ENCODE peak calls at places on chromosomes 12 and 14, in six cellular contexts. V is neuronal stem cell, W is H9, H is IMR-90, Z is H1, T is mesenchymal stem cell. J is an unnamed sample.

GRCh38 chr12:39505025-39505424 is 62.1 kb upstream of the KIF21A start:
- DNase-seq in H (no peak), W (no peak), T (no peak), Z (no peak), V (no peak), J (peak; percentile 59)

GRCh38 chr14:55131782-55132181 is 2.7 kb downstream of the LGALS3 start:
- DNase-seq in H (peak; percentile 22), W (no peak), V (no peak), Z (no peak), T (no peak), J (no peak)

GRCh38 chr12:25496098-25496587 is 56.9 kb downstream of the LMNTD1 start:
- DNase-seq in W (no peak), H (peak; percentile 38), Z (no peak), V (no peak), T (peak; percentile 12), J (no peak)

GRCh38 chr12:569803-570236 is 93.4 kb downstream of the NINJ2 start:
- DNase-seq in H (peak; percentile 70), V (peak; percentile 87), T (peak; percentile 85), W (peak; percentile 88), Z (peak; percentile 95), J (peak; percentile 77)

GRCh38 chr12:81303935-81304334 is 226.1 kb downstream of the ACSS3 start:
- DNase-seq in T (no peak), Z (no peak), H (no peak), W (no peak), V (no peak), J (no peak)

GRCh38 chr12:8887285-8887715 is 27.0 kb upstream of the PHC1 start:
- DNase-seq in Z (no peak), H (peak; percentile 25), W (no peak), T (no peak), V (no peak), J (no peak)

GRCh38 chr14:42023452-42023851 is 416.8 kb downstream of the LRFN5 start:
- DNase-seq in W (no peak), Z (no peak), T (peak; percentile 35), H (no peak), V (no peak), J (no peak)

GRCh38 chr12:24752763-24753462 is 196.0 kb downstream of the BCAT1 start:
- DNase-seq in T (no peak), W (no peak), V (no peak), H (no peak), Z (no peak), J (no peak)

GRCh38 chr12:25819713-25820112 is 138.8 kb upstream of the RASSF8 start:
- DNase-seq in Z (no peak), W (no peak), H (no peak), T (no peak), V (no peak), J (no peak)

GRCh38 chr12:52062167-52063080 is 7.4 kb upstream of the ATG101 start:
- DNase-seq in W (no peak), T (peak; percentile 24), H (no peak), V (no peak), Z (no peak), J (no peak)

GRCh38 chr12:64180951-64181350 is 41.1 kb downstream of the KICS2 start:
- DNase-seq in H (peak; percentile 76), V (no peak), Z (no peak), W (no peak), T (peak; percentile 73), J (no peak)

GRCh38 chr12:131340616-131341210 is 370.2 kb upstream of the SFSWAP start:
- DNase-seq in T (no peak), Z (peak; percentile 46), H (no peak), V (no peak), W (peak; percentile 55), J (no peak)

GRCh38 chr12:117807946-117808345 is 160.8 kb downstream of the KSR2 start:
- DNase-seq in Z (no peak), H (no peak), V (no peak), W (no peak), T (no peak), J (no peak)

GRCh38 chr12:34392741-34393085 is 370.4 kb downstream of the ALG10 start:
- DNase-seq in Z (no peak), H (no peak), W (peak; percentile 15), T (no peak), V (no peak), J (no peak)

GRCh38 chr14:98946995-98947394 is 325.0 kb downstream of the BCL11B start:
- DNase-seq in H (no peak), Z (no peak), V (no peak), T (no peak), W (no peak), J (peak; percentile 27)

GRCh38 chr12:64461634-64462414 is 9.9 kb downstream of the TBK1 start:
- DNase-seq in Z (no peak), W (no peak), T (peak; percentile 85), V (no peak), H (peak; percentile 78), J (no peak)

GRCh38 chr14:100536721-100537700 is 50.2 kb downstream of the BEGAIN start:
- DNase-seq in Z (peak; percentile 45), W (peak; percentile 26), V (no peak), T (no peak), H (no peak), J (no peak)

GRCh38 chr12:116594325-116595038 is 35.3 kb downstream of the MAP1LC3B2 start:
- DNase-seq in Z (no peak), V (no peak), H (no peak), T (no peak), W (no peak), J (no peak)

GRCh38 chr14:85607571-85608219 is 77.8 kb downstream of the FLRT2 start:
- DNase-seq in V (no peak), Z (no peak), H (peak; percentile 97), T (peak; percentile 98), W (no peak), J (no peak)

GRCh38 chr14:23042162-23042965 is at the start of gene PSMB11:
- DNase-seq in T (no peak), V (no peak), Z (no peak), H (no peak), W (no peak), J (no peak)

GRCh38 chr14:103136388-103137271 is 13.4 kb downstream of the TNFAIP2 start:
- DNase-seq in H (peak; percentile 73), Z (no peak), W (peak; percentile 85), V (no peak), T (peak; percentile 77), J (peak; percentile 84)

GRCh38 chr12:6961695-6962284 is 8.7 kb downstream of the PHB2 start:
- DNase-seq in Z (peak; percentile 79), T (peak; percentile 91), W (peak; percentile 92), H (peak; percentile 77), V (peak; percentile 72), J (peak; percentile 97)

GRCh38 chr14:100298551-100299237 is 7.5 kb downstream of the SLC25A29 start:
- DNase-seq in H (no peak), Z (no peak), V (no peak), W (no peak), T (no peak), J (no peak)

GRCh38 chr14:54882521-54882920 is 20.1 kb downstream of the GCH1 start:
- DNase-seq in Z (no peak), W (no peak), H (no peak), T (no peak), V (no peak), J (no peak)

GRCh38 chr14:72559227-72559626 is 334.7 kb downstream of the DPF3 start:
- DNase-seq in T (no peak), Z (no peak), W (no peak), H (no peak), V (no peak), J (peak; percentile 30)

GRCh38 chr12:76020731-76021672 is 10.6 kb downstream of the PHLDA1 start:
- DNase-seq in W (no peak), V (no peak), T (peak; percentile 99), Z (no peak), H (peak; percentile 99), J (peak; percentile 54)

DNA sequence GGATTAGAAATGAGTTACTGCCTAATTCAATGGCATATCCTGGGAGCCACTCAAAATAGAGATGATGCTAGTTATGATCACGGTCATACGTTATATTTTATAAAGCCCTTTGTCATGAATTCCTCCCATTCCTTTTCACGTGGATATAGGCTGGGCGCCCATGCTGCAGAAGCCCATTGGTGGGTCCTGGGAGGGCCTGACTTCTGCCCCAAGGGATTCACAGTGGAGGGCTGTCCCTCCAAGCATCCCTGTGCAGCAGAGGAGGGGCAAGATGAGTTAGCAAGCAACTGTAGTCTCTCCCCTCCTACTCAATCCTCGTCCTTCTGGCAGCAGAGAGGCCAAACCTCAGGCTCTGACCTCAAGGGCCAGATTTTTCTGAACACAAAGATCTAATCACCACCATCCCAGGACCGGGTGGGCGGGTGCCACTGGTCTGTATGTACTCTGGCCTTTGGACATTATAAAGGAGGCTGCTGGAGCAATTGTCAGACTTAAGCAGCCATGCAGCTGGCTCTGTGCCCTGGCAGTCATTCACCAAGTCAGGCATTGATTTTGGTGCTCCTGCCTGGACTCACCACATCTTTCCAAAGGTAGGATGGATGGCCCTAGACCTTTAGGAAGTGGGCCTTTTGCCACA is 8.5 kb downstream of the GLTP start:
- DNase-seq in W (no peak), V (no peak), Z (no peak), T (no peak), H (peak; percentile 23), J (no peak)
- H3K18ac ChIP-seq in W (no peak overlapping the region), V (no peak overlapping the region), Z (no peak overlapping the region), T (no peak overlapping the region), H (no peak overlapping the region), J (no peak overlapping the region)

GRCh38 chr12:120290541-120291312 is 976 bp downstream of the RNU4-2 start:
- DNase-seq in Z (peak; percentile 64), H (no peak), W (peak; percentile 71), V (no peak), T (no peak), J (peak; percentile 80)
- H3K4ac ChIP-seq in Z (no peak overlapping the region), H (peak overlapping the region; percentile 8), W (no peak overlapping the region), V (no peak overlapping the region), T (no peak overlapping the region), J (no peak overlapping the region)

DNA sequence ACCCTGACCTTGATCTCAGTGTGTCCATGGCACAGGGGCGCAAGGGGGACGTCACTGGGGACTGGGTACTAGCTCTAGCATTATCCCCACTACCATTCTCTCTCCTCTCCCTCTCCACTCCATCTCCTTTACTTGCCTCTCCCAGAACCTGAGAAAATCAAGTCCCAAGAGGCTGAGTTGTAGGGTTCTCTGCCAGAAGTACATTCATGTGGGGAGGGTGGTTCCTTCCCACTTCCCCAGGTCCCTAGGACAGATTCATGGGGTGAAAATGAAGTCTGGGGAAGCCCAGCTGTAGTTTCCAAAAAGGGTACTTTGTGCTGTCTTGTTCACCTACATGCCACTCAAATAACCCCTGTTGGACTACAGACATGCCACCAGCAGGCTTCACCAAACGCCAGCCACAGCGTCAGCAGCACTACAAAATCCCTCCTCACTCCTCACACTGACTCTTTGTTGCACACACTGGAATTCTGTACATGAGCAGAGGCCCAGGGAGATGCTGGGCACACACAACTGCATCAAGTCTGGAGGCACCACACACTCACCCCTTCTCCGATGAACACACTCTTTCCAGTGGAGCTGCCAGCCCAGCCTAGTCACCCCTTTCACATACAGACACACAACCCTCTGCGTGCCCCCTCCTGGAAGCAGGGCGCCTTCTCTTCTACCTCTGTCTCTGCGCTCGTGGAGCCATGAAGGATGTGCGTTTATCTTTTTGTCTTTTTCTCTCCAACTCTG is 6.9 kb downstream of the RARG start:
- DNase-seq in W (no peak), T (no peak), Z (no peak), H (no peak), V (no peak), J (no peak)
- H2BK15ac ChIP-seq in W (no peak overlapping the region), T (peak overlapping the region; percentile 17), Z (peak overlapping the region; percentile 97), H (no peak overlapping the region), V (peak overlapping the region; percentile 41), J (no peak overlapping the region)

DNA sequence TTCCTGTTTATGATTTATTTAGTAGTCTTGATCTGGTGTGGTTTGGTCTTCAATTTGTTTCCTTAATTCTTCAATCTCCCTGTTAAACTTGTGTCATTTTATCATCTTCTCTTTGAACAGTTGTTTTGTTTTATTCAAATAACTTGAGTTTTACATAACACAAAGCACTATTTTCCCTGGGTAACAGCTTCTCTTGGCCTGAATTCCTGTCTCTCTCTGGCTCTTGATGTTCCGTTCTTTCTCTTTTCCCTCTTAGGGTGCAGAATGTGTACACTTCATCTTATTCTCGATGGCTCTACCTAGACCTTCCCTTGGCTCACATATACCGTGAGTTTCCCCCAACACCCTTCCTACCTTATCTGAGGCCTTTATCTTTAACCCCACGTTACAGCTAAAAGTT is 36.8 kb upstream of the VPS33A start:
- DNase-seq in H (no peak), T (no peak), V (no peak), W (no peak), Z (no peak), J (no peak)
- H3K18ac ChIP-seq in H (no peak overlapping the region), T (no peak overlapping the region), V (no peak overlapping the region), W (no peak overlapping the region), Z (no peak overlapping the region), J (no peak overlapping the region)

J was measured in mesendoderm.